ENCODE peak calls at places on chromosomes 11 and 22, in seven cellular contexts. S, X, B, R, U, Z and I are unnamed samples.

GRCh38 chr11:88326112-88326511 is 11.4 kb downstream of the CTSC start:
- DNase-seq in R (no peak), U (no peak), S (no peak), Z (no peak), X (no peak), B (no peak), I (no peak)

GRCh38 chr11:116454020-116454645 is 318.7 kb downstream of the BUD13 start:
- DNase-seq in X (no peak), S (peak; percentile 43), Z (peak; percentile 37), R (peak; percentile 55), B (no peak), U (no peak), I (peak; percentile 27)

GRCh38 chr11:128157423-128158298 is 429.7 kb downstream of the ETS1 start:
- DNase-seq in S (peak; percentile 44), U (peak; percentile 51), B (no peak), R (peak; percentile 51), Z (peak; percentile 56), X (no peak), I (peak; percentile 16)

GRCh38 chr11:73271936-73272679 is at the start of gene P2RY6:
- DNase-seq in R (no peak), S (peak; percentile 75), X (no peak), Z (peak; percentile 87), B (no peak), U (no peak), I (no peak)

GRCh38 chr11:14369598-14369997 is 10.6 kb upstream of the RRAS2 start:
- DNase-seq in S (no peak), Z (no peak), B (no peak), X (no peak), U (no peak), R (no peak), I (no peak)

GRCh38 chr11:115437902-115438575 is 66.2 kb downstream of the CADM1 start:
- DNase-seq in R (no peak), Z (no peak), B (no peak), X (no peak), U (no peak), S (no peak), I (no peak)

GRCh38 chr11:2587976-2588748 is 111.6 kb downstream of the KCNQ1OT1 start:
- DNase-seq in B (peak; percentile 6), U (no peak), X (no peak), Z (peak; percentile 49), S (no peak), R (no peak), I (peak; percentile 10)

GRCh38 chr11:12587333-12587997 is 86.8 kb upstream of the TEAD1 start:
- DNase-seq in S (no peak), B (no peak), X (no peak), R (no peak), Z (no peak), U (no peak), I (no peak)

GRCh38 chr22:16717699-16718558 is 107.3 kb downstream of the XKR3 start:
- DNase-seq in U (no peak), X (no peak), B (no peak), Z (no peak), S (no peak), R (peak; percentile 74), I (no peak)

GRCh38 chr22:49242480-49242879 is 585.2 kb downstream of the BRD1 start:
- DNase-seq in R (no peak), S (no peak), U (no peak), X (no peak), B (no peak), Z (no peak), I (no peak)

GRCh38 chr11:95222817-95223216 is 8.2 kb downstream of the SESN3 start:
- DNase-seq in B (no peak), S (no peak), U (no peak), Z (no peak), X (no peak), R (peak; percentile 26), I (no peak)

GRCh38 chr11:70630816-70631623 is 232.7 kb downstream of the CTTN start:
- DNase-seq in X (no peak), R (no peak), B (no peak), S (no peak), Z (no peak), U (no peak), I (no peak)

GRCh38 chr11:36609383-36609782 is 11.3 kb upstream of the RAG2 start:
- DNase-seq in S (no peak), X (no peak), B (no peak), R (peak; percentile 4), U (no peak), Z (no peak), I (no peak)
- TF ChIP-seq TAF1 in S (no peak), X (no peak), B (no peak), R (no peak), U (no peak), Z (no peak), I (no peak)

GRCh38 chr22:37654556-37655251 is 3.8 kb upstream of the PDXP start:
- DNase-seq in Z (no peak), B (no peak), U (no peak), S (no peak), R (no peak), X (no peak), I (no peak)
- TF ChIP-seq TAF1 in Z (no peak), B (no peak), U (no peak), S (no peak), R (no peak), X (no peak), I (no peak)

GRCh38 chr11:7968686-7969085 is 3.4 kb upstream of the NLRP10 start:
- DNase-seq in X (no peak), R (no peak), S (no peak), U (no peak), Z (no peak), B (no peak), I (no peak)
- TF ChIP-seq TAF1 in X (no peak), R (no peak), S (no peak), U (no peak), Z (no peak), B (no peak), I (no peak)

GRCh38 chr11:113895367-113896155 is 9.0 kb upstream of the HTR3B start:
- DNase-seq in X (no peak), B (no peak), S (no peak), Z (no peak), R (no peak), U (no peak), I (no peak)
- TF ChIP-seq TAF1 in X (no peak), B (no peak), S (no peak), Z (no peak), R (no peak), U (no peak), I (no peak)

GRCh38 chr22:31248965-31249940 is 37.2 kb downstream of the LIMK2 start:
- DNase-seq in Z (no peak), U (no peak), X (no peak), R (no peak), B (no peak), S (no peak), I (no peak)
- TF ChIP-seq TAF1 in Z (no peak), U (no peak), X (no peak), R (no peak), B (no peak), S (no peak), I (no peak)